ENCODE peak calls at places on chromosomes 16 and 17, in nine cellular contexts. One of them, this sample, is unnamed.

GRCh38 chr16:70508752-70509151 is 14.6 kb downstream of the COG4 start:
- DNase-seq in activated CD4-positive, alpha-beta memory T cell treated with anti-CD3 and anti-CD28 coated beads for 36 hours: no peak
- DNase-seq in SK-N-MC: no peak
- DNase-seq in M059J: peak; percentile 25
- DNase-seq in heart left ventricle: no peak
- DNase-seq in substantia nigra: no peak
- DNase-seq in tibial artery: no peak
- DNase-seq in stomach: no peak
- DNase-seq in osteocyte: no peak
- DNase-seq in this sample: no peak

GRCh38 chr16:24681793-24682192 is 47.7 kb upstream of the TNRC6A start:
- DNase-seq in activated CD4-positive, alpha-beta memory T cell treated with anti-CD3 and anti-CD28 coated beads for 36 hours: no peak
- DNase-seq in SK-N-MC: no peak
- DNase-seq in stomach: no peak
- DNase-seq in tibial artery: no peak
- DNase-seq in substantia nigra: no peak
- DNase-seq in heart left ventricle: no peak
- DNase-seq in M059J: no peak
- DNase-seq in osteocyte: no peak
- DNase-seq in this sample: no peak

GRCh38 chr16:81873843-81874752 is 95.0 kb downstream of the PLCG2 start:
- DNase-seq in substantia nigra: no peak
- DNase-seq in tibial artery: peak; percentile 58
- DNase-seq in heart left ventricle: no peak
- DNase-seq in stomach: peak; percentile 67
- DNase-seq in SK-N-MC: no peak
- DNase-seq in activated CD4-positive, alpha-beta memory T cell treated with anti-CD3 and anti-CD28 coated beads for 36 hours: peak; percentile 74
- DNase-seq in M059J: peak; percentile 56
- DNase-seq in osteocyte: no peak
- DNase-seq in this sample: peak; percentile 84

GRCh38 chr16:2146739-2147138 is 1.7 kb upstream of the RAB26 start:
- DNase-seq in heart left ventricle: no peak
- DNase-seq in osteocyte: no peak
- DNase-seq in substantia nigra: no peak
- DNase-seq in stomach: no peak
- DNase-seq in tibial artery: no peak
- DNase-seq in SK-N-MC: no peak
- DNase-seq in M059J: no peak
- DNase-seq in activated CD4-positive, alpha-beta memory T cell treated with anti-CD3 and anti-CD28 coated beads for 36 hours: no peak
- DNase-seq in this sample: no peak

GRCh38 chr17:40283662-40284061 is 4.0 kb upstream of the CDC6 start:
- DNase-seq in SK-N-MC: no peak
- DNase-seq in activated CD4-positive, alpha-beta memory T cell treated with anti-CD3 and anti-CD28 coated beads for 36 hours: no peak
- DNase-seq in M059J: peak; percentile 95
- DNase-seq in substantia nigra: no peak
- DNase-seq in heart left ventricle: no peak
- DNase-seq in osteocyte: no peak
- DNase-seq in tibial artery: no peak
- DNase-seq in stomach: no peak
- DNase-seq in this sample: no peak

GRCh38 chr17:6591599-6592158 is 35.3 kb upstream of the PITPNM3 start:
- DNase-seq in substantia nigra: no peak
- DNase-seq in osteocyte: no peak
- DNase-seq in tibial artery: no peak
- DNase-seq in SK-N-MC: no peak
- DNase-seq in heart left ventricle: no peak
- DNase-seq in stomach: no peak
- DNase-seq in M059J: peak; percentile 95
- DNase-seq in activated CD4-positive, alpha-beta memory T cell treated with anti-CD3 and anti-CD28 coated beads for 36 hours: no peak
- DNase-seq in this sample: peak; percentile 73

GRCh38 chr16:84299734-84300440 is 5.2 kb downstream of the WFDC1 start:
- DNase-seq in substantia nigra: no peak
- DNase-seq in osteocyte: no peak
- DNase-seq in heart left ventricle: no peak
- DNase-seq in M059J: no peak
- DNase-seq in SK-N-MC: no peak
- DNase-seq in stomach: no peak
- DNase-seq in tibial artery: no peak
- DNase-seq in activated CD4-positive, alpha-beta memory T cell treated with anti-CD3 and anti-CD28 coated beads for 36 hours: no peak
- DNase-seq in this sample: no peak

GRCh38 chr17:44219126-44219635 is 294 bp downstream of the UBTF start:
- DNase-seq in heart left ventricle: peak; percentile 85
- DNase-seq in tibial artery: peak; percentile 46
- DNase-seq in stomach: peak; percentile 71
- DNase-seq in M059J: peak; percentile 59
- DNase-seq in osteocyte: peak; percentile 89
- DNase-seq in SK-N-MC: no peak
- DNase-seq in substantia nigra: peak; percentile 70
- DNase-seq in activated CD4-positive, alpha-beta memory T cell treated with anti-CD3 and anti-CD28 coated beads for 36 hours: peak; percentile 80
- DNase-seq in this sample: no peak

GRCh38 chr17:66185842-66186241 is 6.1 kb downstream of the CEP112 start:
- DNase-seq in tibial artery: no peak
- DNase-seq in stomach: no peak
- DNase-seq in heart left ventricle: no peak
- DNase-seq in M059J: no peak
- DNase-seq in osteocyte: no peak
- DNase-seq in activated CD4-positive, alpha-beta memory T cell treated with anti-CD3 and anti-CD28 coated beads for 36 hours: no peak
- DNase-seq in SK-N-MC: no peak
- DNase-seq in substantia nigra: no peak
- DNase-seq in this sample: no peak

GRCh38 chr16:86387461-86388440 is 122.6 kb upstream of the FOXF1 start:
- DNase-seq in SK-N-MC: no peak
- DNase-seq in osteocyte: no peak
- DNase-seq in heart left ventricle: no peak
- DNase-seq in stomach: no peak
- DNase-seq in substantia nigra: no peak
- DNase-seq in tibial artery: no peak
- DNase-seq in activated CD4-positive, alpha-beta memory T cell treated with anti-CD3 and anti-CD28 coated beads for 36 hours: no peak
- DNase-seq in M059J: peak; percentile 98
- DNase-seq in this sample: no peak

GRCh38 chr17:47686661-47687327 is 7.2 kb upstream of the TBKBP1 start:
- DNase-seq in activated CD4-positive, alpha-beta memory T cell treated with anti-CD3 and anti-CD28 coated beads for 36 hours: no peak
- DNase-seq in substantia nigra: no peak
- DNase-seq in M059J: peak; percentile 58
- DNase-seq in heart left ventricle: no peak
- DNase-seq in osteocyte: no peak
- DNase-seq in tibial artery: no peak
- DNase-seq in SK-N-MC: no peak
- DNase-seq in stomach: no peak
- DNase-seq in this sample: peak; percentile 65

GRCh38 chr17:67378444-67379250 is 1.6 kb downstream of the PITPNC1 start:
- DNase-seq in stomach: peak; percentile 80
- DNase-seq in substantia nigra: peak; percentile 31
- DNase-seq in activated CD4-positive, alpha-beta memory T cell treated with anti-CD3 and anti-CD28 coated beads for 36 hours: peak; percentile 87
- DNase-seq in osteocyte: peak; percentile 93
- DNase-seq in heart left ventricle: peak; percentile 89
- DNase-seq in M059J: peak; percentile 81
- DNase-seq in SK-N-MC: no peak
- DNase-seq in tibial artery: peak; percentile 76
- DNase-seq in this sample: peak; percentile 81

GRCh38 chr16:5508371-5508770 is 410.8 kb upstream of the EEF2KMT start:
- DNase-seq in M059J: no peak
- DNase-seq in SK-N-MC: no peak
- DNase-seq in tibial artery: no peak
- DNase-seq in substantia nigra: no peak
- DNase-seq in activated CD4-positive, alpha-beta memory T cell treated with anti-CD3 and anti-CD28 coated beads for 36 hours: no peak
- DNase-seq in stomach: no peak
- DNase-seq in osteocyte: no peak
- DNase-seq in heart left ventricle: no peak
- DNase-seq in this sample: no peak

GRCh38 chr17:67506966-67507365 is 129.9 kb downstream of the PITPNC1 start:
- DNase-seq in M059J: peak; percentile 33
- DNase-seq in stomach: no peak
- DNase-seq in tibial artery: no peak
- DNase-seq in SK-N-MC: no peak
- DNase-seq in osteocyte: no peak
- DNase-seq in activated CD4-positive, alpha-beta memory T cell treated with anti-CD3 and anti-CD28 coated beads for 36 hours: peak; percentile 18
- DNase-seq in substantia nigra: no peak
- DNase-seq in heart left ventricle: no peak
- DNase-seq in this sample: peak; percentile 21

GRCh38 chr16:30785126-30786106 is 1.6 kb downstream of the ZNF629 start:
- DNase-seq in osteocyte: no peak
- DNase-seq in stomach: no peak
- DNase-seq in M059J: no peak
- DNase-seq in activated CD4-positive, alpha-beta memory T cell treated with anti-CD3 and anti-CD28 coated beads for 36 hours: no peak
- DNase-seq in SK-N-MC: no peak
- DNase-seq in tibial artery: no peak
- DNase-seq in substantia nigra: no peak
- DNase-seq in heart left ventricle: no peak
- DNase-seq in this sample: peak; percentile 77

GRCh38 chr16:84717484-84717883 is 17.7 kb downstream of the USP10 start:
- DNase-seq in SK-N-MC: no peak
- DNase-seq in substantia nigra: no peak
- DNase-seq in osteocyte: no peak
- DNase-seq in stomach: no peak
- DNase-seq in tibial artery: no peak
- DNase-seq in activated CD4-positive, alpha-beta memory T cell treated with anti-CD3 and anti-CD28 coated beads for 36 hours: no peak
- DNase-seq in M059J: peak; percentile 5
- DNase-seq in heart left ventricle: no peak
- DNase-seq in this sample: no peak

GRCh38 chr17:68310141-68310540 is 18.8 kb downstream of the ARSG start:
- DNase-seq in substantia nigra: no peak
- DNase-seq in heart left ventricle: no peak
- DNase-seq in stomach: no peak
- DNase-seq in SK-N-MC: no peak
- DNase-seq in tibial artery: no peak
- DNase-seq in M059J: peak; percentile 33
- DNase-seq in activated CD4-positive, alpha-beta memory T cell treated with anti-CD3 and anti-CD28 coated beads for 36 hours: peak; percentile 62
- DNase-seq in osteocyte: no peak
- DNase-seq in this sample: no peak

GRCh38 chr16:4380131-4381063 is 8.7 kb downstream of the VASN start:
- DNase-seq in M059J: no peak
- DNase-seq in osteocyte: no peak
- DNase-seq in stomach: no peak
- DNase-seq in SK-N-MC: no peak
- DNase-seq in tibial artery: no peak
- DNase-seq in activated CD4-positive, alpha-beta memory T cell treated with anti-CD3 and anti-CD28 coated beads for 36 hours: no peak
- DNase-seq in substantia nigra: no peak
- DNase-seq in heart left ventricle: no peak
- DNase-seq in this sample: no peak

GRCh38 chr17:47895254-47895855 is 681 bp upstream of the SP2 start:
- DNase-seq in M059J: peak; percentile 32
- DNase-seq in substantia nigra: peak; percentile 42
- DNase-seq in stomach: peak; percentile 45
- DNase-seq in tibial artery: peak; percentile 40
- DNase-seq in heart left ventricle: peak; percentile 58
- DNase-seq in osteocyte: no peak
- DNase-seq in SK-N-MC: no peak
- DNase-seq in activated CD4-positive, alpha-beta memory T cell treated with anti-CD3 and anti-CD28 coated beads for 36 hours: peak; percentile 52
- DNase-seq in this sample: peak; percentile 32

GRCh38 chr16:17373533-17373932 is 97.2 kb downstream of the XYLT1 start:
- DNase-seq in substantia nigra: no peak
- DNase-seq in heart left ventricle: no peak
- DNase-seq in activated CD4-positive, alpha-beta memory T cell treated with anti-CD3 and anti-CD28 coated beads for 36 hours: no peak
- DNase-seq in M059J: no peak
- DNase-seq in tibial artery: no peak
- DNase-seq in stomach: no peak
- DNase-seq in SK-N-MC: no peak
- DNase-seq in osteocyte: no peak
- DNase-seq in this sample: no peak

GRCh38 chr17:10265100-10265810 is 66.8 kb upstream of the GAS7 start:
- DNase-seq in activated CD4-positive, alpha-beta memory T cell treated with anti-CD3 and anti-CD28 coated beads for 36 hours: no peak
- DNase-seq in osteocyte: no peak
- DNase-seq in stomach: no peak
- DNase-seq in heart left ventricle: no peak
- DNase-seq in SK-N-MC: no peak
- DNase-seq in M059J: no peak
- DNase-seq in substantia nigra: no peak
- DNase-seq in tibial artery: no peak
- DNase-seq in this sample: no peak

GRCh38 chr17:298791-299450 is 53.7 kb downstream of the RPH3AL start:
- DNase-seq in stomach: no peak
- DNase-seq in substantia nigra: no peak
- DNase-seq in SK-N-MC: no peak
- DNase-seq in activated CD4-positive, alpha-beta memory T cell treated with anti-CD3 and anti-CD28 coated beads for 36 hours: no peak
- DNase-seq in M059J: no peak
- DNase-seq in tibial artery: peak; percentile 53
- DNase-seq in heart left ventricle: peak; percentile 84
- DNase-seq in osteocyte: no peak
- DNase-seq in this sample: peak; percentile 44

GRCh38 chr17:5947701-5948180 is 122.4 kb upstream of the WSCD1 start:
- DNase-seq in SK-N-MC: no peak
- DNase-seq in tibial artery: no peak
- DNase-seq in activated CD4-positive, alpha-beta memory T cell treated with anti-CD3 and anti-CD28 coated beads for 36 hours: no peak
- DNase-seq in substantia nigra: no peak
- DNase-seq in M059J: no peak
- DNase-seq in stomach: no peak
- DNase-seq in heart left ventricle: no peak
- DNase-seq in osteocyte: no peak
- DNase-seq in this sample: no peak

GRCh38 chr16:8623634-8624033 is 2.1 kb downstream of the METTL22 start:
- DNase-seq in tibial artery: no peak
- DNase-seq in substantia nigra: no peak
- DNase-seq in activated CD4-positive, alpha-beta memory T cell treated with anti-CD3 and anti-CD28 coated beads for 36 hours: no peak
- DNase-seq in osteocyte: no peak
- DNase-seq in SK-N-MC: no peak
- DNase-seq in heart left ventricle: no peak
- DNase-seq in M059J: peak; percentile 56
- DNase-seq in stomach: no peak
- DNase-seq in this sample: no peak

GRCh38 chr17:8016632-8017424 is 14.4 kb downstream of the GUCY2D start:
- DNase-seq in osteocyte: no peak
- DNase-seq in activated CD4-positive, alpha-beta memory T cell treated with anti-CD3 and anti-CD28 coated beads for 36 hours: peak; percentile 76
- DNase-seq in M059J: peak; percentile 41
- DNase-seq in tibial artery: peak; percentile 54
- DNase-seq in SK-N-MC: no peak
- DNase-seq in heart left ventricle: peak; percentile 60
- DNase-seq in stomach: peak; percentile 68
- DNase-seq in substantia nigra: no peak
- DNase-seq in this sample: peak; percentile 56

GRCh38 chr17:77027271-77027670 is 113.5 kb upstream of the SEC14L1 start:
- DNase-seq in activated CD4-positive, alpha-beta memory T cell treated with anti-CD3 and anti-CD28 coated beads for 36 hours: no peak
- DNase-seq in SK-N-MC: no peak
- DNase-seq in tibial artery: no peak
- DNase-seq in stomach: no peak
- DNase-seq in heart left ventricle: no peak
- DNase-seq in substantia nigra: no peak
- DNase-seq in M059J: no peak
- DNase-seq in osteocyte: no peak
- DNase-seq in this sample: no peak

This sample was measured in adrenal gland.